ENCODE peak calls at places on chromosomes 7 and 10, in seven cellular contexts. One of them, this sample, is unnamed.
A peak's percentile ranks its signal among the peaks of the same experiment; 100 is the strongest.

GRCh38 chr7:142557971-142558582 is 191.2 kb upstream of the PRSS1 start:
- DNase-seq in right atrium auricular region: no peak
- DNase-seq in Peyer's patch: peak; percentile 21
- DNase-seq in cardiac muscle cell: peak; percentile 70
- DNase-seq in neural progenitor cell: peak; percentile 70
- DNase-seq in body of pancreas: peak; percentile 57
- DNase-seq in CD4-positive, alpha-beta memory T cell: peak; percentile 45
- DNase-seq in this sample: peak; percentile 64

GRCh38 chr7:27172388-27172774 is 1.7 kb downstream of the HOXA10 start:
- DNase-seq in body of pancreas: peak; percentile 4
- DNase-seq in CD4-positive, alpha-beta memory T cell: peak; percentile 17
- DNase-seq in right atrium auricular region: no peak
- DNase-seq in cardiac muscle cell: no peak
- DNase-seq in Peyer's patch: no peak
- DNase-seq in neural progenitor cell: no peak
- DNase-seq in this sample: peak; percentile 39

GRCh38 chr10:5047912-5048628 is 44.4 kb upstream of the AKR1C2 start:
- DNase-seq in neural progenitor cell: no peak
- DNase-seq in Peyer's patch: no peak
- DNase-seq in right atrium auricular region: no peak
- DNase-seq in CD4-positive, alpha-beta memory T cell: no peak
- DNase-seq in cardiac muscle cell: peak; percentile 17
- DNase-seq in body of pancreas: no peak
- DNase-seq in this sample: no peak

GRCh38 chr10:53843691-53844362 is 957.2 kb downstream of the PCDH15 start:
- DNase-seq in right atrium auricular region: no peak
- DNase-seq in Peyer's patch: no peak
- DNase-seq in neural progenitor cell: no peak
- DNase-seq in CD4-positive, alpha-beta memory T cell: no peak
- DNase-seq in body of pancreas: no peak
- DNase-seq in cardiac muscle cell: peak; percentile 33
- DNase-seq in this sample: no peak

GRCh38 chr7:78528964-78529363 is 730.4 kb downstream of the PHTF2 start:
- DNase-seq in neural progenitor cell: no peak
- DNase-seq in Peyer's patch: no peak
- DNase-seq in cardiac muscle cell: no peak
- DNase-seq in CD4-positive, alpha-beta memory T cell: no peak
- DNase-seq in right atrium auricular region: no peak
- DNase-seq in body of pancreas: no peak
- DNase-seq in this sample: no peak

GRCh38 chr7:98974906-98975816 is 96.8 kb downstream of the TRRAP start:
- DNase-seq in neural progenitor cell: no peak
- DNase-seq in Peyer's patch: no peak
- DNase-seq in CD4-positive, alpha-beta memory T cell: no peak
- DNase-seq in right atrium auricular region: peak; percentile 70
- DNase-seq in cardiac muscle cell: no peak
- DNase-seq in body of pancreas: no peak
- DNase-seq in this sample: no peak

GRCh38 chr7:30596043-30596641 is 1.5 kb downstream of the GARS1 start:
- DNase-seq in body of pancreas: peak; percentile 29
- DNase-seq in cardiac muscle cell: peak; percentile 55
- DNase-seq in CD4-positive, alpha-beta memory T cell: no peak
- DNase-seq in Peyer's patch: no peak
- DNase-seq in right atrium auricular region: no peak
- DNase-seq in neural progenitor cell: peak; percentile 15
- DNase-seq in this sample: peak; percentile 50

GRCh38 chr10:100518761-100519241 is 860 bp downstream of the SEC31B start:
- DNase-seq in Peyer's patch: peak; percentile 61
- DNase-seq in CD4-positive, alpha-beta memory T cell: peak; percentile 55
- DNase-seq in cardiac muscle cell: peak; percentile 72
- DNase-seq in neural progenitor cell: peak; percentile 83
- DNase-seq in right atrium auricular region: peak; percentile 71
- DNase-seq in body of pancreas: peak; percentile 74
- DNase-seq in this sample: peak; percentile 79

GRCh38 chr7:39431242-39431641 is 135.0 kb upstream of the YAE1 start:
- DNase-seq in neural progenitor cell: no peak
- DNase-seq in cardiac muscle cell: no peak
- DNase-seq in Peyer's patch: no peak
- DNase-seq in CD4-positive, alpha-beta memory T cell: no peak
- DNase-seq in body of pancreas: no peak
- DNase-seq in right atrium auricular region: no peak
- DNase-seq in this sample: no peak

GRCh38 chr10:59098387-59098786 is 78.1 kb upstream of the PHYHIPL start:
- DNase-seq in neural progenitor cell: no peak
- DNase-seq in cardiac muscle cell: peak; percentile 74
- DNase-seq in body of pancreas: peak; percentile 29
- DNase-seq in Peyer's patch: no peak
- DNase-seq in CD4-positive, alpha-beta memory T cell: no peak
- DNase-seq in right atrium auricular region: no peak
- DNase-seq in this sample: peak; percentile 10

GRCh38 chr7:44195901-44196300 is 4.9 kb upstream of the YKT6 start:
- DNase-seq in cardiac muscle cell: no peak
- DNase-seq in CD4-positive, alpha-beta memory T cell: no peak
- DNase-seq in Peyer's patch: no peak
- DNase-seq in neural progenitor cell: no peak
- DNase-seq in body of pancreas: no peak
- DNase-seq in right atrium auricular region: no peak
- DNase-seq in this sample: peak; percentile 46

GRCh38 chr10:120012566-120012965 is 120.0 kb downstream of the SEC23IP start:
- DNase-seq in body of pancreas: no peak
- DNase-seq in right atrium auricular region: no peak
- DNase-seq in CD4-positive, alpha-beta memory T cell: no peak
- DNase-seq in cardiac muscle cell: no peak
- DNase-seq in Peyer's patch: no peak
- DNase-seq in neural progenitor cell: no peak
- DNase-seq in this sample: peak; percentile 5

GRCh38 chr7:2944729-2945128 is 98.9 kb downstream of the CARD11 start:
- DNase-seq in CD4-positive, alpha-beta memory T cell: no peak
- DNase-seq in cardiac muscle cell: no peak
- DNase-seq in body of pancreas: no peak
- DNase-seq in neural progenitor cell: no peak
- DNase-seq in Peyer's patch: peak; percentile 2
- DNase-seq in right atrium auricular region: no peak
- DNase-seq in this sample: no peak

GRCh38 chr7:136692221-136692620 is 176.2 kb upstream of the CHRM2 start:
- DNase-seq in cardiac muscle cell: no peak
- DNase-seq in CD4-positive, alpha-beta memory T cell: no peak
- DNase-seq in right atrium auricular region: no peak
- DNase-seq in body of pancreas: no peak
- DNase-seq in neural progenitor cell: no peak
- DNase-seq in Peyer's patch: no peak
- DNase-seq in this sample: no peak

GRCh38 chr10:111968624-111969023 is 214.9 kb downstream of the GPAM start:
- DNase-seq in Peyer's patch: no peak
- DNase-seq in neural progenitor cell: no peak
- DNase-seq in body of pancreas: no peak
- DNase-seq in CD4-positive, alpha-beta memory T cell: no peak
- DNase-seq in cardiac muscle cell: no peak
- DNase-seq in right atrium auricular region: no peak
- DNase-seq in this sample: no peak

GRCh38 chr7:27194641-27195379 is 5.1 kb downstream of the HOXA13 start:
- DNase-seq in Peyer's patch: no peak
- DNase-seq in cardiac muscle cell: no peak
- DNase-seq in CD4-positive, alpha-beta memory T cell: no peak
- DNase-seq in right atrium auricular region: no peak
- DNase-seq in neural progenitor cell: no peak
- DNase-seq in body of pancreas: peak; percentile 1
- DNase-seq in this sample: no peak

GRCh38 chr10:4981722-4982471 is 18.7 kb downstream of the AKR1C1 start:
- DNase-seq in Peyer's patch: no peak
- DNase-seq in CD4-positive, alpha-beta memory T cell: peak; percentile 1
- DNase-seq in cardiac muscle cell: peak; percentile 62
- DNase-seq in body of pancreas: peak; percentile 84
- DNase-seq in neural progenitor cell: peak; percentile 74
- DNase-seq in right atrium auricular region: peak; percentile 70
- DNase-seq in this sample: peak; percentile 25

GRCh38 chr7:101234636-101235035 is 3.0 kb downstream of the CLDN15 start:
- DNase-seq in right atrium auricular region: no peak
- DNase-seq in CD4-positive, alpha-beta memory T cell: no peak
- DNase-seq in cardiac muscle cell: no peak
- DNase-seq in neural progenitor cell: no peak
- DNase-seq in Peyer's patch: no peak
- DNase-seq in body of pancreas: no peak
- DNase-seq in this sample: no peak

GRCh38 chr10:5404188-5405041 is at the start of gene TUBAL3:
- DNase-seq in neural progenitor cell: no peak
- DNase-seq in CD4-positive, alpha-beta memory T cell: no peak
- DNase-seq in cardiac muscle cell: no peak
- DNase-seq in Peyer's patch: no peak
- DNase-seq in right atrium auricular region: no peak
- DNase-seq in body of pancreas: no peak
- DNase-seq in this sample: no peak

GRCh38 chr10:6407034-6407721 is 172.9 kb downstream of the PRKCQ start:
- DNase-seq in cardiac muscle cell: no peak
- DNase-seq in body of pancreas: no peak
- DNase-seq in right atrium auricular region: no peak
- DNase-seq in CD4-positive, alpha-beta memory T cell: no peak
- DNase-seq in neural progenitor cell: no peak
- DNase-seq in Peyer's patch: no peak
- DNase-seq in this sample: no peak

GRCh38 chr10:133012573-133013359 is 70.4 kb upstream of the CFAP46 start:
- DNase-seq in neural progenitor cell: no peak
- DNase-seq in right atrium auricular region: no peak
- DNase-seq in Peyer's patch: no peak
- DNase-seq in body of pancreas: no peak
- DNase-seq in cardiac muscle cell: no peak
- DNase-seq in CD4-positive, alpha-beta memory T cell: no peak
- DNase-seq in this sample: no peak

GRCh38 chr7:72219500-72219899 is 192.6 kb downstream of the CALN1 start:
- DNase-seq in Peyer's patch: no peak
- DNase-seq in neural progenitor cell: no peak
- DNase-seq in body of pancreas: no peak
- DNase-seq in cardiac muscle cell: no peak
- DNase-seq in CD4-positive, alpha-beta memory T cell: no peak
- DNase-seq in right atrium auricular region: no peak
- DNase-seq in this sample: no peak
- H3K9me3 ChIP-seq in Peyer's patch: no peaks in the 10 kb centered on the region
- H3K9me3 ChIP-seq in neural progenitor cell: no peaks in the 10 kb centered on the region
- H3K9me3 ChIP-seq in body of pancreas: no peaks in the 10 kb centered on the region
- H3K9me3 ChIP-seq in cardiac muscle cell: no peaks in the 10 kb centered on the region
- H3K9me3 ChIP-seq in CD4-positive, alpha-beta memory T cell: no peaks in the 10 kb centered on the region
- H3K9me3 ChIP-seq in right atrium auricular region: no peaks in the 10 kb centered on the region
- H3K9me3 ChIP-seq in this sample: no peaks in the 10 kb centered on the region

DNA sequence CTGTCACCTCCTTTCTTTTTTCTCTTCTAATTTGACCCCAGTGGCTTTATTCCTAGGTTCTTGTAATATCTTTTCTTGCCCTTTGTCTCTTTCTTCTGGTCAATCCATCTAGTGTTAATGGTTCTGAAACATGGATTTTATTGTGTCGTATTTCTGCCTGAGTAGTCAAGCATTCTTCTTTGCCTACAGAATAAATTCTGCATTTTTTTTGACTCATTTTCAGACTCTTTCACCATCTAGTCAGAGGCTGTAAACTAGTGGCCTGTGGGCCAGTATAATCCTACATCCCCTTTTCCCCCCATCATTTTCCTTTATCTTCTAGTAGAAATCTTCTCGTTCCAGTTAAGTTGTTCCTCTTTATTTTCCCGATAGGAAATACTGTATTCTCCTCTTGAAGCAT is 29.4 kb downstream of the LUC7L2 start:
- DNase-seq in right atrium auricular region: no peak
- DNase-seq in cardiac muscle cell: no peak
- DNase-seq in body of pancreas: no peak
- DNase-seq in neural progenitor cell: no peak
- DNase-seq in Peyer's patch: no peak
- DNase-seq in CD4-positive, alpha-beta memory T cell: no peak
- DNase-seq in this sample: no peak
- H3K36me3 ChIP-seq in right atrium auricular region: peaks cover 46% of the 10 kb centered on the region
- H3K36me3 ChIP-seq in cardiac muscle cell: peaks cover 39% of the 10 kb centered on the region
- H3K36me3 ChIP-seq in body of pancreas: no peaks in the 10 kb centered on the region
- H3K36me3 ChIP-seq in neural progenitor cell: peaks cover 37% of the 10 kb centered on the region
- H3K36me3 ChIP-seq in Peyer's patch: no peaks in the 10 kb centered on the region
- H3K36me3 ChIP-seq in CD4-positive, alpha-beta memory T cell: peaks cover 30% of the 10 kb centered on the region
- H3K36me3 ChIP-seq in this sample: peaks cover 86% of the 10 kb centered on the region

DNA sequence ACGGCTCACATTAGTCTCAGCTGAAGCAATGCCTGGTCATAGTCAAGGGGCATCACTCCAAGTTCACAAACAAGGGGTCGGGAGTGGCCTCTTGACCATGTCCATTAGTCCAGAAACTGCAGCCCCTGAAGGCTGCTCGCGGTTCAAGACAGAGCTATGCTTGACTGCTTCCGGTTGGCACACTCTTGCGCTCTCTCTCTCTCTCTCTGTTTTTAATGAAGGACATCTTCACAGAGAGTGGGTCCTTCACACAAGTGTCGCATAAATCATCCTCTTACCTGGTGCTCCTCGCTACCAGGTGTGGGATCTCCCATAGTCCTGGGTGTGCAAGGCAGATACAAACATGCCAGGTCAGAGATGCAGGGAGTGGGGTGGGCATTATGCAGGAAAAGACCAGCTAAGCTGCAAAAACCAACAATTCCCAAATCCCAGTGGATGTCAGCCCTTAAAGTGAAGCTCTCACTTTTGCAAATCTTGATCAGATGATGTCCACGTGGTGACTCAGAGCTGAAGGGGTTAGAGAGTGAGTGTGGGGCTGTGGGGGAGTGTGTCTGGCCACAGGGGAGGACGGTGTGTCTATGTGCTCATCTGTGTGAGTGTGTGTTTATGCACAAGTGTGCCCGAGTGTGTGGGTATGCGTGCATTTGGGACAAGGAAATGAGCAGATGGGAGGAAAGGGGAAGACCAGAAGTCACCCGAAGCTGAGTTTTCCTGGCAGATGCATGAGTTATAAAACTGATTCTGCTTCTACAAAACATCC is 83.7 kb upstream of the PPP2R2D start:
- DNase-seq in right atrium auricular region: peak; percentile 42
- DNase-seq in CD4-positive, alpha-beta memory T cell: no peak
- DNase-seq in body of pancreas: no peak
- DNase-seq in cardiac muscle cell: no peak
- DNase-seq in Peyer's patch: no peak
- DNase-seq in neural progenitor cell: no peak
- DNase-seq in this sample: no peak
- H3K27me3 ChIP-seq in right atrium auricular region: no peaks in the 10 kb centered on the region
- H3K27me3 ChIP-seq in CD4-positive, alpha-beta memory T cell: no peaks in the 10 kb centered on the region
- H3K27me3 ChIP-seq in body of pancreas: no peaks in the 10 kb centered on the region
- H3K27me3 ChIP-seq in cardiac muscle cell: peaks cover 3% of the 10 kb centered on the region
- H3K27me3 ChIP-seq in Peyer's patch: no peaks in the 10 kb centered on the region
- H3K27me3 ChIP-seq in neural progenitor cell: no peaks in the 10 kb centered on the region
- H3K27me3 ChIP-seq in this sample: no peaks in the 10 kb centered on the region

GRCh38 chr7:132410385-132410784 is 165.9 kb downstream of the PLXNA4 start:
- DNase-seq in neural progenitor cell: no peak
- DNase-seq in Peyer's patch: no peak
- DNase-seq in CD4-positive, alpha-beta memory T cell: no peak
- DNase-seq in cardiac muscle cell: peak; percentile 60
- DNase-seq in body of pancreas: no peak
- DNase-seq in right atrium auricular region: peak; percentile 80
- DNase-seq in this sample: no peak
- H3K9me3 ChIP-seq in neural progenitor cell: no peaks in the 10 kb centered on the region
- H3K9me3 ChIP-seq in Peyer's patch: no peaks in the 10 kb centered on the region
- H3K9me3 ChIP-seq in CD4-positive, alpha-beta memory T cell: no peaks in the 10 kb centered on the region
- H3K9me3 ChIP-seq in cardiac muscle cell: no peaks in the 10 kb centered on the region
- H3K9me3 ChIP-seq in body of pancreas: no peaks in the 10 kb centered on the region
- H3K9me3 ChIP-seq in right atrium auricular region: no peaks in the 10 kb centered on the region
- H3K9me3 ChIP-seq in this sample: no peaks in the 10 kb centered on the region

GRCh38 chr7:23306936-23307521 is 7.9 kb downstream of the MALSU1 start:
- DNase-seq in neural progenitor cell: no peak
- DNase-seq in cardiac muscle cell: no peak
- DNase-seq in right atrium auricular region: no peak
- DNase-seq in CD4-positive, alpha-beta memory T cell: no peak
- DNase-seq in body of pancreas: no peak
- DNase-seq in Peyer's patch: no peak
- DNase-seq in this sample: no peak

GRCh38 chr7:23308754-23309153 is 9.6 kb downstream of the MALSU1 start:
- DNase-seq in body of pancreas: no peak
- DNase-seq in right atrium auricular region: no peak
- DNase-seq in Peyer's patch: no peak
- DNase-seq in CD4-positive, alpha-beta memory T cell: no peak
- DNase-seq in neural progenitor cell: no peak
- DNase-seq in cardiac muscle cell: no peak
- DNase-seq in this sample: no peak
- H3K36me3 ChIP-seq in body of pancreas: peaks cover 10% of the 10 kb centered on the region
- H3K36me3 ChIP-seq in right atrium auricular region: peaks cover 30% of the 10 kb centered on the region
- H3K36me3 ChIP-seq in Peyer's patch: no peaks in the 10 kb centered on the region
- H3K36me3 ChIP-seq in CD4-positive, alpha-beta memory T cell: peaks cover 7% of the 10 kb centered on the region
- H3K36me3 ChIP-seq in neural progenitor cell: peaks cover 32% of the 10 kb centered on the region
- H3K36me3 ChIP-seq in cardiac muscle cell: peaks cover 48% of the 10 kb centered on the region
- H3K36me3 ChIP-seq in this sample: peaks cover 81% of the 10 kb centered on the region

This sample was measured in SJCRH30.